ENCODE peak calls at places on chromosomes 1 and 21, in four cellular contexts. One of them, this sample, is unnamed.

GRCh38 chr1:81920245-81920740 is 119.6 kb downstream of the ADGRL2 start:
- DNase-seq in HL-60: no peak
- DNase-seq in K562: no peak
- DNase-seq in GM12878: no peak
- DNase-seq in this sample: no peak

GRCh38 chr1:31959941-31960340 is 21.8 kb upstream of the PTP4A2 start:
- DNase-seq in HL-60: no peak
- DNase-seq in K562: no peak
- DNase-seq in GM12878: no peak
- DNase-seq in this sample: no peak

GRCh38 chr1:116375884-116376733 is 3.1 kb downstream of the ATP1A1 start:
- DNase-seq in HL-60: no peak
- DNase-seq in K562: no peak
- DNase-seq in GM12878: no peak
- DNase-seq in this sample: no peak

GRCh38 chr21:31873696-31874599 is 1.1 kb downstream of the HUNK start:
- DNase-seq in HL-60: peak
- DNase-seq in K562: peak
- DNase-seq in GM12878: no peak
- DNase-seq in this sample: peak

GRCh38 chr1:229464672-229465071 is 30.8 kb upstream of the ACTA1 start:
- DNase-seq in HL-60: no peak
- DNase-seq in K562: no peak
- DNase-seq in GM12878: no peak
- DNase-seq in this sample: no peak

GRCh38 chr1:22880174-22880601 is 92.5 kb downstream of the LACTBL1 start:
- DNase-seq in HL-60: no peak
- DNase-seq in K562: no peak
- DNase-seq in GM12878: no peak
- DNase-seq in this sample: no peak

GRCh38 chr1:91608876-91609275 is 108.2 kb downstream of the CDC7 start:
- DNase-seq in HL-60: no peak
- DNase-seq in K562: no peak
- DNase-seq in GM12878: no peak
- DNase-seq in this sample: no peak

GRCh38 chr1:151811181-151811580 is 6.0 kb upstream of the LINGO4 start:
- DNase-seq in HL-60: no peak
- DNase-seq in K562: no peak
- DNase-seq in GM12878: no peak
- DNase-seq in this sample: no peak

GRCh38 chr1:107741242-107741641 is 223.7 kb downstream of the VAV3 start:
- DNase-seq in HL-60: no peak
- DNase-seq in K562: no peak
- DNase-seq in GM12878: no peak
- DNase-seq in this sample: no peak

GRCh38 chr1:199979071-199979470 is 48.4 kb upstream of the NR5A2 start:
- DNase-seq in HL-60: no peak
- DNase-seq in K562: no peak
- DNase-seq in GM12878: no peak
- DNase-seq in this sample: no peak

GRCh38 chr1:24540906-24541710 is 14.8 kb upstream of the NCMAP start:
- DNase-seq in HL-60: no peak
- DNase-seq in K562: no peak
- DNase-seq in GM12878: no peak
- DNase-seq in this sample: no peak
- TF ChIP-seq SPI1 in HL-60: no peak
- TF ChIP-seq SPI1 in K562: no peak
- TF ChIP-seq SPI1 in GM12878: no peak
- TF ChIP-seq SPI1 in this sample: no peak

DNA sequence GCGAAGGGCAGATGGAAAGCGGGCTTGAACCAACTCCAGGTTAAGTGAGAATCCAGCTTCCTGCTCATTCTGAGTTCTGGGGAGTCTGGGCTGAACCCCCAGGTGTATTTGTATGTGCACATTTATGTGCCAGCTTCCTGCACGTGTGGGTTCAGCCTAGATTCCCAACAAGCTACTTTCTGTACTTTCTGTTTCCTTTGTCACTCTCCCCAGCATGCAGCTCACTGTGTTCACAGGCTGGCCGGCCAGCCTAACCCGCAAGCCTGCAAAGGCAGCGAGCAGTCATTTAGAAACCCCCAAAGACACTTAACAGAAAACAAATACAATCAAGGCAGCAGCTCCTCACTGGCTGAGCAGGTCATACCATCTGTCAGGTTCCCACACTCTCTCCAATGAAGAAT is 1.2 kb upstream of the IL19 start:
- DNase-seq in HL-60: no peak
- DNase-seq in K562: no peak
- DNase-seq in GM12878: peak
- DNase-seq in this sample: peak
- TF ChIP-seq SPI1 in HL-60: no peak
- TF ChIP-seq SPI1 in K562: no peak
- TF ChIP-seq SPI1 in GM12878: no peak
- TF ChIP-seq SPI1 in this sample: no peak

GRCh38 chr1:203126151-203126865 is 1.2 kb upstream of the ADORA1 start:
- DNase-seq in HL-60: no peak
- DNase-seq in K562: no peak
- DNase-seq in GM12878: no peak
- DNase-seq in this sample: no peak
- TF ChIP-seq SPI1 in HL-60: peak
- TF ChIP-seq SPI1 in K562: peak
- TF ChIP-seq SPI1 in GM12878: no peak
- TF ChIP-seq SPI1 in this sample: no peak

DNA sequence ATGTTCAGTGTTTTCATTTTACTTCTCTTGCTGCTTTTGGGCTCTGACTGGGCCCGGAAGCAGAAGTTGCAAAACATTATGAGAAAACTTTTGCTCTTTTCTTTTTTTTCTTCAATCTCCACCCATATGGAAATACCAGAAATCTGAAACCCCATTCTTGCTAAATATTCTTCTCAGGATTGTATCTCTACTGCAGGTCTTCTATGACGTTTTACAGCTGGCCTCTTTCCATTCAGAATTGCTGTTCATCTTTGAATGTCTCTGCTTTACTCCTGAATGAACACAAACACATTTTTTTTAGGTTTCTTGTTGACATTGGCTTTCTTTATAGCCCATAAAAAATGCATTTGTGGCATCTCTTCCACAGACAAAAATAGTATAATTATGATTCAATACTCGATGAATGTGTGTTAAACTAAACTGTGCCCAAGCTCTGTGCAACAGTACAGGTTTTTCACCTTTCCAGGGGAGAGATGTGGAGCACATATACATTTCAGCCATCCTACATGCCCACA is 18.8 kb downstream of the PTPRC start:
- DNase-seq in HL-60: no peak
- DNase-seq in K562: no peak
- DNase-seq in GM12878: no peak
- DNase-seq in this sample: no peak
- TF ChIP-seq SPI1 in HL-60: no peak
- TF ChIP-seq SPI1 in K562: no peak
- TF ChIP-seq SPI1 in GM12878: no peak
- TF ChIP-seq SPI1 in this sample: peak

This sample was measured in GM12891.